ENCODE peak calls at places on chromosomes 13 and 19, in ten cellular contexts. W, D, J, N, P, H, Y, U, A and M are unnamed samples. For H3K36me3, the result is how much of the 10 kb centered on the place peaks cover.

GRCh38 chr13:23570099-23570926 is at the start of gene TNFRSF19:
- DNase-seq in W (no peak), D (no peak), J (no peak), N (peak), P (peak), H (no peak), Y (no peak), U (peak), A (peak), M (no peak)

GRCh38 chr19:48719263-48720171 is at the start of gene MAMSTR:
- DNase-seq in W (no peak), D (peak), J (no peak), N (no peak), P (no peak), H (peak), Y (peak), U (peak), A (no peak), M (no peak)

GRCh38 chr19:17548145-17548544 is 7.3 kb upstream of the COLGALT1 start:
- DNase-seq in W (no peak), D (no peak), J (no peak), N (no peak), P (no peak), H (no peak), Y (no peak), U (no peak), A (no peak), M (no peak)

GRCh38 chr13:98951266-98951665 is 26.6 kb downstream of the DOCK9 start:
- DNase-seq in W (no peak), D (no peak), J (no peak), N (no peak), P (no peak), H (no peak), Y (no peak), U (no peak), A (no peak), M (no peak)

GRCh38 chr13:102091231-102091630 is 310.6 kb downstream of the FGF14 start:
- DNase-seq in W (no peak), D (no peak), J (no peak), N (no peak), P (peak), H (no peak), Y (no peak), U (no peak), A (peak), M (no peak)

GRCh38 chr13:24854311-24854710 is 90.3 kb downstream of the RNF17 start:
- DNase-seq in W (no peak), D (no peak), J (no peak), N (no peak), P (no peak), H (no peak), Y (no peak), U (no peak), A (peak), M (no peak)

GRCh38 chr13:100636441-100636840 is 38.2 kb downstream of the TMTC4 start:
- DNase-seq in W (no peak), D (no peak), J (no peak), N (no peak), P (no peak), H (no peak), Y (no peak), U (no peak), A (no peak), M (no peak)

GRCh38 chr19:33883869-33884519 is 87.3 kb downstream of the KCTD15 start:
- DNase-seq in W (no peak), D (no peak), J (no peak), N (no peak), P (peak), H (no peak), Y (peak), U (no peak), A (no peak), M (no peak)

GRCh38 chr19:40596608-40597328 is 4.4 kb upstream of the LTBP4 start:
- DNase-seq in W (no peak), D (peak), J (no peak), N (peak), P (peak), H (peak), Y (peak), U (peak), A (no peak), M (no peak)

GRCh38 chr19:48400018-48400742 is 6.7 kb downstream of the GRIN2D start:
- DNase-seq in W (peak), D (peak), J (no peak), N (peak), P (peak), H (peak), Y (peak), U (peak), A (peak), M (peak)

GRCh38 chr13:39455534-39456175 is 147.3 kb downstream of the LHFPL6 start:
- DNase-seq in W (no peak), D (no peak), J (no peak), N (no peak), P (no peak), H (no peak), Y (no peak), U (no peak), A (no peak), M (no peak)

GRCh38 chr19:15337202-15337601 is 4.9 kb upstream of the BRD4 start:
- DNase-seq in W (no peak), D (no peak), J (no peak), N (no peak), P (no peak), H (no peak), Y (no peak), U (no peak), A (no peak), M (peak)

GRCh38 chr19:55005684-55006488 is 32.2 kb downstream of the GP6 start:
- DNase-seq in W (peak), D (no peak), J (no peak), N (peak), P (peak), H (no peak), Y (peak), U (no peak), A (peak), M (no peak)

GRCh38 chr13:100517135-100517534 is 71.5 kb downstream of the GGACT start:
- DNase-seq in W (no peak), D (no peak), J (no peak), N (no peak), P (peak), H (no peak), Y (peak), U (no peak), A (no peak), M (no peak)

GRCh38 chr19:29860492-29860891 is 48.7 kb downstream of the CCNE1 start:
- DNase-seq in W (no peak), D (peak), J (no peak), N (peak), P (peak), H (no peak), Y (no peak), U (no peak), A (no peak), M (no peak)

GRCh38 chr13:97758317-97758716 is 195.2 kb upstream of the IPO5 start:
- DNase-seq in W (no peak), D (no peak), J (no peak), N (no peak), P (no peak), H (no peak), Y (no peak), U (no peak), A (no peak), M (no peak)

GRCh38 chr19:17292301-17293074 is 10.7 kb downstream of the ABHD8 start:
- DNase-seq in W (peak), D (peak), J (peak), N (peak), P (peak), H (peak), Y (no peak), U (peak), A (peak), M (peak)

GRCh38 chr13:68810660-68811059 is 1297.0 kb upstream of the ATXN8OS start:
- DNase-seq in W (no peak), D (no peak), J (peak), N (no peak), P (no peak), H (no peak), Y (no peak), U (no peak), A (no peak), M (no peak)

GRCh38 chr19:610801-611505 is 21.3 kb downstream of the HCN2 start:
- DNase-seq in W (peak), D (peak), J (no peak), N (peak), P (no peak), H (no peak), Y (no peak), U (peak), A (no peak), M (peak)

GRCh38 chr19:41691268-41691970 is 3.3 kb upstream of the CEACAM7 start:
- DNase-seq in W (peak), D (no peak), J (no peak), N (peak), P (peak), H (no peak), Y (peak), U (no peak), A (no peak), M (no peak)

GRCh38 chr19:5547881-5548280 is 19.9 kb downstream of the TINCR start:
- DNase-seq in W (no peak), D (no peak), J (no peak), N (peak), P (peak), H (no peak), Y (no peak), U (no peak), A (peak), M (peak)

GRCh38 chr19:41144403-41144802 is 30.2 kb downstream of the CYP2F1 start:
- DNase-seq in W (peak), D (peak), J (peak), N (peak), P (peak), H (peak), Y (peak), U (peak), A (peak), M (peak)

GRCh38 chr19:29326849-29327840 is 114.2 kb upstream of the UQCRFS1 start:
- DNase-seq in W (no peak), D (no peak), J (no peak), N (no peak), P (peak), H (no peak), Y (no peak), U (no peak), A (no peak), M (no peak)

GRCh38 chr13:41130356-41130755 is 2.2 kb downstream of the KBTBD6 start:
- DNase-seq in W (no peak), D (no peak), J (no peak), N (no peak), P (no peak), H (no peak), Y (no peak), U (no peak), A (no peak), M (no peak)

GRCh38 chr19:18397242-18398202 is at the start of gene LRRC25:
- DNase-seq in W (no peak), D (peak), J (peak), N (peak), P (peak), H (peak), Y (no peak), U (no peak), A (no peak), M (no peak)

GRCh38 chr19:16134510-16134909 is 9.0 kb upstream of the HSH2D start:
- DNase-seq in W (no peak), D (no peak), J (no peak), N (no peak), P (no peak), H (no peak), Y (no peak), U (no peak), A (no peak), M (no peak)

GRCh38 chr19:13615890-13616289 is 109.6 kb upstream of the CACNA1A start:
- DNase-seq in W (no peak), D (no peak), J (no peak), N (no peak), P (no peak), H (no peak), Y (no peak), U (no peak), A (no peak), M (no peak)

GRCh38 chr13:44573790-44574465 is 2.2 kb downstream of the TSC22D1 start:
- DNase-seq in W (peak), D (peak), J (no peak), N (no peak), P (peak), H (no peak), Y (peak), U (no peak), A (peak), M (no peak)

GRCh38 chr19:13861392-13861713 is 15.6 kb upstream of the NANOS3 start:
- DNase-seq in W (peak), D (peak), J (no peak), N (no peak), P (no peak), H (no peak), Y (no peak), U (no peak), A (no peak), M (no peak)

GRCh38 chr13:90201198-90201597 is 1146.3 kb upstream of the MIR17HG start:
- DNase-seq in W (no peak), D (no peak), J (no peak), N (no peak), P (no peak), H (no peak), Y (no peak), U (no peak), A (peak), M (no peak)

DNA sequence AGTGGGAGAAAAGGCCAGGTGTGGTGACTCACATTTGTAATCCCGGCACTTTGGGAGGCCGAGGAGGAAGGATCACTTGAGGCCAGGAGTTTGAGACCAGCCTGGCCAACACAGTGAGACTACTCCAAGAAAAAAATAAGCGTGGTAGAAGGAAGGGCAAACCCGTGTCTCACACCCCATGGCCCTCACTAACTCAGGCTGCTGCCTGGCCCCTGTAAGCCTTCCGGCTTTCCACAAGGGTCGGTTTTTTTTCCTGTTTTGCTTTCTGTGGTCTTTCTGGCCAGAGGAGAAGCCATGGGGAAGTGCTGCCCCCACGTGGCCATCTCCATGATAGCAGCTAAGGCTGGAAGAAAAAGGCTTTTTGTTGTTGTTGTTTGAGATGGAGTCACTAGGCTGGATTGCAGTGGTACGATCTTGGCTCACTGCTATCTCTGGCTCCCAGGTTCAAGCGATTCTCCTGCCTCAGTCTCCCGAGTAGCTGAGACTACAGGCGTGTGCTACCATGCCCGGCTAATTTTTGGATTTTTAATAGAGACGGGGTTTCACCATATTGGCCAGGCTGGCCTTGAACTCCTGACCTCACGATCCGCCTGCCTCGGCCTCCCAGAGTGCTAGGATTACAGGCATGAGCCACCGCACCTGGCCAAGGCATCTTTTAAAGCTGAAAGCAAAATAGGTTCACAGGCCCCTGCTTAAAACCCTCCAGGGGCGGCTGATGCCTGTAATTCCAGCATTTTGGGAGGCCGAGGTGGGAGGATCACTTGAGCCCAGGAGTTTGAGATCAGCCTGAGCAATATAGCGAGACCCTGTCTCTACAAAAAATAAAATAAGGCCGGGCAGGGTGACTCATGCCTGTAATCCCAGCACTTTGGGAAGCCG is 7.5 kb upstream of the ARHGEF18 start:
- DNase-seq in W (peak), D (peak), J (peak), N (peak), P (peak), H (peak), Y (peak), U (peak), A (peak), M (peak)
- H3K36me3 ChIP-seq in W (under half), D (under half), J (under half), N (under half), P (under half), H (under half), Y (under half), U (under half), A (under half), M (under half)

DNA sequence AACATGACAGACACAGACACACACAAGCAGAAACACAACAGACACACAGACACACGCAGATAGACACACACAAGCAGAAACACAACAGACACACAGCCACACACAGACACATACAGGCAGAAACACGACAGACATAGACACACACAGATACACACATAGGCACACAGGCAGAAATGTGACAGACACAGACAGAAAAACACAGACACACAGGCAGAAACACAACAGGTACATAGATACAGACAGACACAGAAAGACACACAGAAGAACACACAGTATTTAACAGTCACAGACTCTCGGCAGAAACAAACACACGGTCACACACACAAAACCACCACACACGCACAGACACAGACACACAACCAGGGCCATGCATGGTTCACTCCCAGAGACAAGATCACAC is 905 bp downstream of the TBXA2R start:
- DNase-seq in W (no peak), D (no peak), J (no peak), N (no peak), P (no peak), H (no peak), Y (no peak), U (no peak), A (no peak), M (no peak)
- H3K4me3 ChIP-seq in W (no peak), D (peak), J (no peak), N (peak), P (peak), H (peak), Y (no peak), U (peak), A (no peak), M (no peak)

GRCh38 chr19:6723738-6724137 is 3.3 kb upstream of the C3 start:
- DNase-seq in W (no peak), D (peak), J (no peak), N (no peak), P (no peak), H (peak), Y (no peak), U (no peak), A (no peak), M (no peak)

GRCh38 chr19:6723108-6723618 is 2.7 kb upstream of the C3 start:
- DNase-seq in W (no peak), D (peak), J (no peak), N (no peak), P (peak), H (peak), Y (peak), U (peak), A (peak), M (no peak)

GRCh38 chr19:6724631-6725185 is 4.3 kb upstream of the C3 start:
- DNase-seq in W (no peak), D (peak), J (no peak), N (no peak), P (no peak), H (peak), Y (no peak), U (no peak), A (no peak), M (no peak)

GRCh38 chr19:6728346-6728745 is 7.9 kb upstream of the C3 start:
- DNase-seq in W (no peak), D (no peak), J (no peak), N (no peak), P (peak), H (peak), Y (no peak), U (no peak), A (no peak), M (no peak)

GRCh38 chr19:6725513-6726231 is 5.2 kb upstream of the C3 start:
- DNase-seq in W (no peak), D (no peak), J (no peak), N (no peak), P (no peak), H (no peak), Y (no peak), U (no peak), A (no peak), M (no peak)
- H3K27ac ChIP-seq in W (no peak), D (no peak), J (no peak), N (no peak), P (no peak), H (no peak), Y (peak), U (peak), A (no peak), M (no peak)

DNA sequence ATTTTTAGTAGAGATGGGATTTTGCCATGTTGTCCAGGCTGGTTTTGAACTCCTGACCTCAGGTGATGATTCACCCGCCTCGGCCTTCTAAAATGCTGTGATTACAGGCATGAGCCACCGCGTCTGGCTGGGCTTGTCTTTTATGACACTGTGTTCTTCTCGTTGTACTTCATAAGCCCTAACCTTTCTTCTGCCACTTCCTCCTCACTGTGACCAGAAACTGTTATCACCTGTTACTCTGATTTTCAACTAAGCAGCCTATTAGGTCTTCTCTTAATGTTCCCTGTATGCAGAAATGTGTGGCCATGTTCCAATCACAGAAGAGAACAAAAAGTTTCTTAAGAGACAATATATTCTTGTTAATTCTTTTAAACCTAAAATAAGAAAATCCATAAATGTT is 16.4 kb downstream of the ZNF790 start:
- DNase-seq in W (no peak), D (no peak), J (no peak), N (no peak), P (no peak), H (no peak), Y (no peak), U (no peak), A (no peak), M (no peak)
- H3K36me3 ChIP-seq in W (half or more), D (half or more), J (half or more), N (under half), P (half or more), H (under half), Y (half or more), U (under half), A (under half), M (under half)